ENCODE peak calls at places on chromosome 9, in ten cellular contexts. One of them, this sample, is unnamed. For H3K27me3, the result is how much of the 10 kb centered on the place peaks cover.

GRCh38 chr9:91720313-91720712 is 229.7 kb downstream of the ROR2 start:
- DNase-seq in prostate gland: no peak
- DNase-seq in H1: no peak
- DNase-seq in HCT116: no peak
- DNase-seq in spleen: no peak
- DNase-seq in HepG2: no peak
- DNase-seq in HL-60: no peak
- DNase-seq in endothelial cell of umbilical vein: no peak
- DNase-seq in suprapubic skin: no peak
- DNase-seq in GM23338: no peak
- DNase-seq in this sample: no peak

GRCh38 chr9:89730715-89731114 is 125.9 kb downstream of the GADD45G start:
- DNase-seq in spleen: no peak
- DNase-seq in H1: no peak
- DNase-seq in prostate gland: no peak
- DNase-seq in suprapubic skin: no peak
- DNase-seq in HL-60: no peak
- DNase-seq in HCT116: no peak
- DNase-seq in endothelial cell of umbilical vein: no peak
- DNase-seq in GM23338: peak
- DNase-seq in HepG2: peak
- DNase-seq in this sample: peak

GRCh38 chr9:98603821-98604383 is 104.8 kb downstream of the GABBR2 start:
- DNase-seq in prostate gland: peak
- DNase-seq in GM23338: no peak
- DNase-seq in HCT116: no peak
- DNase-seq in suprapubic skin: no peak
- DNase-seq in HepG2: no peak
- DNase-seq in H1: no peak
- DNase-seq in spleen: peak
- DNase-seq in HL-60: no peak
- DNase-seq in endothelial cell of umbilical vein: no peak
- DNase-seq in this sample: no peak

GRCh38 chr9:97615439-97616072 is 17.6 kb downstream of the TSTD2 start:
- DNase-seq in GM23338: peak
- DNase-seq in HepG2: peak
- DNase-seq in HL-60: peak
- DNase-seq in H1: no peak
- DNase-seq in prostate gland: peak
- DNase-seq in HCT116: peak
- DNase-seq in spleen: no peak
- DNase-seq in endothelial cell of umbilical vein: peak
- DNase-seq in suprapubic skin: no peak
- DNase-seq in this sample: peak

GRCh38 chr9:111661802-111662491 is 542 bp downstream of the GNG10 start:
- DNase-seq in prostate gland: peak
- DNase-seq in HepG2: no peak
- DNase-seq in H1: no peak
- DNase-seq in suprapubic skin: peak
- DNase-seq in HCT116: no peak
- DNase-seq in endothelial cell of umbilical vein: peak
- DNase-seq in GM23338: peak
- DNase-seq in HL-60: peak
- DNase-seq in spleen: peak
- DNase-seq in this sample: no peak

GRCh38 chr9:69192214-69192613 is 18.1 kb downstream of the TJP2 start:
- DNase-seq in HL-60: no peak
- DNase-seq in spleen: no peak
- DNase-seq in H1: no peak
- DNase-seq in HepG2: no peak
- DNase-seq in GM23338: no peak
- DNase-seq in prostate gland: no peak
- DNase-seq in endothelial cell of umbilical vein: no peak
- DNase-seq in HCT116: no peak
- DNase-seq in suprapubic skin: no peak
- DNase-seq in this sample: no peak

GRCh38 chr9:108673386-108673785 is 182.4 kb downstream of the ACTL7B start:
- DNase-seq in prostate gland: no peak
- DNase-seq in HepG2: no peak
- DNase-seq in endothelial cell of umbilical vein: no peak
- DNase-seq in spleen: no peak
- DNase-seq in GM23338: no peak
- DNase-seq in suprapubic skin: no peak
- DNase-seq in HL-60: no peak
- DNase-seq in HCT116: no peak
- DNase-seq in H1: no peak
- DNase-seq in this sample: no peak

GRCh38 chr9:312596-313320 is 98.1 kb downstream of the DOCK8 start:
- DNase-seq in HCT116: no peak
- DNase-seq in HepG2: no peak
- DNase-seq in prostate gland: no peak
- DNase-seq in GM23338: no peak
- DNase-seq in endothelial cell of umbilical vein: no peak
- DNase-seq in H1: no peak
- DNase-seq in suprapubic skin: no peak
- DNase-seq in spleen: no peak
- DNase-seq in HL-60: no peak
- DNase-seq in this sample: no peak

GRCh38 chr9:110977259-110977709 is 61.0 kb downstream of the LPAR1 start:
- DNase-seq in spleen: no peak
- DNase-seq in HCT116: peak
- DNase-seq in prostate gland: no peak
- DNase-seq in GM23338: no peak
- DNase-seq in HepG2: no peak
- DNase-seq in endothelial cell of umbilical vein: peak
- DNase-seq in suprapubic skin: no peak
- DNase-seq in HL-60: no peak
- DNase-seq in H1: no peak
- DNase-seq in this sample: no peak

GRCh38 chr9:125486576-125486975 is 220.4 kb downstream of the MAPKAP1 start:
- DNase-seq in suprapubic skin: peak
- DNase-seq in HepG2: no peak
- DNase-seq in H1: no peak
- DNase-seq in prostate gland: no peak
- DNase-seq in HCT116: no peak
- DNase-seq in HL-60: no peak
- DNase-seq in GM23338: no peak
- DNase-seq in endothelial cell of umbilical vein: no peak
- DNase-seq in spleen: no peak
- DNase-seq in this sample: no peak

DNA sequence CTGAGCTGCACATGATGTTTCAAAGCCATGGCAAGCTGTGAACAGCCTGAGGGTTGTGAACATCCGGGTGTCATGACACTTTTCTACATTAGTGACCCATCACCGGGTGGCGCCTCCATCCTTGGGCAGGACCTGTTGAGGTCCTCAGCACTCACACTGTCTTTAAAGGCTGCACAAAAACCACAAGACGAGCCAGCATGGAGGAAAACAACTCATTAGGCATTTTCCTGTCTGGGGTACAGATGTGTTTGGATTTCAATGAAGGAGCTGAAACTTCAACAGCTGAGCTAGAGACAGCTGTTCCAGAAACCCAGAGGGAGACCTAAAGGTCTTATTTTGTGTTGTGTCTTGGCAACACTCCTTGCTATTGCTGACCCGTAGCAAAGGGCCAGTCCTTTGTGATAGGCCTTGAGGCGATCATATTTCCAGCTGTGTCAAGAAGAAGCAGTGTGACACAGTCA is 151.9 kb upstream of the VLDLR start:
- DNase-seq in HL-60: peak
- DNase-seq in prostate gland: no peak
- DNase-seq in endothelial cell of umbilical vein: peak
- DNase-seq in suprapubic skin: no peak
- DNase-seq in GM23338: peak
- DNase-seq in HepG2: no peak
- DNase-seq in spleen: no peak
- DNase-seq in H1: peak
- DNase-seq in HCT116: no peak
- DNase-seq in this sample: no peak
- TF ChIP-seq POLR2AphosphoS5 in HL-60: no peak
- TF ChIP-seq POLR2AphosphoS5 in prostate gland: no peak
- TF ChIP-seq POLR2AphosphoS5 in endothelial cell of umbilical vein: peak
- TF ChIP-seq POLR2AphosphoS5 in suprapubic skin: no peak
- TF ChIP-seq POLR2AphosphoS5 in GM23338: no peak
- TF ChIP-seq POLR2AphosphoS5 in HepG2: no peak
- TF ChIP-seq POLR2AphosphoS5 in spleen: no peak
- TF ChIP-seq POLR2AphosphoS5 in H1: no peak
- TF ChIP-seq POLR2AphosphoS5 in HCT116: no peak
- TF ChIP-seq POLR2AphosphoS5 in this sample: no peak

GRCh38 chr9:88421348-88421747 is 33.1 kb downstream of the SPIN1 start:
- DNase-seq in suprapubic skin: no peak
- DNase-seq in endothelial cell of umbilical vein: no peak
- DNase-seq in prostate gland: no peak
- DNase-seq in H1: no peak
- DNase-seq in HL-60: no peak
- DNase-seq in GM23338: no peak
- DNase-seq in spleen: no peak
- DNase-seq in HepG2: no peak
- DNase-seq in HCT116: no peak
- DNase-seq in this sample: no peak

GRCh38 chr9:88418715-88419540 is 30.7 kb downstream of the SPIN1 start:
- DNase-seq in suprapubic skin: no peak
- DNase-seq in HepG2: no peak
- DNase-seq in spleen: no peak
- DNase-seq in H1: no peak
- DNase-seq in HCT116: no peak
- DNase-seq in HL-60: no peak
- DNase-seq in GM23338: no peak
- DNase-seq in prostate gland: no peak
- DNase-seq in endothelial cell of umbilical vein: peak
- DNase-seq in this sample: no peak

GRCh38 chr9:88425538-88425950 is 37.3 kb downstream of the SPIN1 start:
- DNase-seq in HepG2: no peak
- DNase-seq in HL-60: peak
- DNase-seq in HCT116: no peak
- DNase-seq in suprapubic skin: no peak
- DNase-seq in endothelial cell of umbilical vein: no peak
- DNase-seq in H1: no peak
- DNase-seq in GM23338: peak
- DNase-seq in spleen: no peak
- DNase-seq in prostate gland: no peak
- DNase-seq in this sample: no peak

GRCh38 chr9:88418025-88418424 is 29.8 kb downstream of the SPIN1 start:
- DNase-seq in HL-60: no peak
- DNase-seq in H1: peak
- DNase-seq in spleen: no peak
- DNase-seq in GM23338: peak
- DNase-seq in suprapubic skin: no peak
- DNase-seq in prostate gland: no peak
- DNase-seq in HepG2: no peak
- DNase-seq in HCT116: no peak
- DNase-seq in endothelial cell of umbilical vein: no peak
- DNase-seq in this sample: no peak

DNA sequence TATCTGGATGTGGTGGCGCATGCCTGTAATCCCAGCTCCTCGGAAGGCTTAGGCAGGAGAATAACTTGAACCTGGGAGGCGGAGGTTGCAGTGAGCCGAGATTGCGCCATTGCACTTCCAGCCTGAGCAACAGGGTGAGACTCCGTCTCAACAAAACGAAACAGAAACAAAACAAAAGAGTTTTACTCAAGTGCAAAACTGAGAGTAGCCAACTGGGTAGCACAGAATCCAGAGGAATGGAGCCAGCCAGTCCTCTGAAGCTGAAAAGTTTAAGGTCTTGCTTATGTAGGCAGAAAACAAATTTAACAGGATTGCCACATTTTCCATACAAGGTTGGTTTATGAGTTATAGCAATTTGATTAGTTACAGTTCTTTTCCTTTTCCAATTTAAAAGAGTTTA is 32.0 kb downstream of the SPIN1 start:
- DNase-seq in suprapubic skin: no peak
- DNase-seq in spleen: no peak
- DNase-seq in HL-60: no peak
- DNase-seq in HepG2: no peak
- DNase-seq in prostate gland: no peak
- DNase-seq in HCT116: no peak
- DNase-seq in GM23338: no peak
- DNase-seq in H1: no peak
- DNase-seq in endothelial cell of umbilical vein: no peak
- DNase-seq in this sample: no peak
- H3K27me3 ChIP-seq in suprapubic skin: under half
- H3K27me3 ChIP-seq in spleen: under half
- H3K27me3 ChIP-seq in HL-60: under half
- H3K27me3 ChIP-seq in HepG2: under half
- H3K27me3 ChIP-seq in prostate gland: under half
- H3K27me3 ChIP-seq in HCT116: under half
- H3K27me3 ChIP-seq in GM23338: under half
- H3K27me3 ChIP-seq in H1: under half
- H3K27me3 ChIP-seq in endothelial cell of umbilical vein: under half
- H3K27me3 ChIP-seq in this sample: under half

GRCh38 chr9:31868830-31869229 is 515.6 kb upstream of the ACO1 start:
- DNase-seq in suprapubic skin: no peak
- DNase-seq in endothelial cell of umbilical vein: no peak
- DNase-seq in HCT116: no peak
- DNase-seq in HL-60: no peak
- DNase-seq in HepG2: no peak
- DNase-seq in prostate gland: no peak
- DNase-seq in H1: no peak
- DNase-seq in GM23338: no peak
- DNase-seq in spleen: peak
- DNase-seq in this sample: no peak

GRCh38 chr9:31870276-31870675 is 514.2 kb upstream of the ACO1 start:
- DNase-seq in H1: no peak
- DNase-seq in prostate gland: no peak
- DNase-seq in endothelial cell of umbilical vein: no peak
- DNase-seq in HepG2: no peak
- DNase-seq in spleen: no peak
- DNase-seq in HCT116: no peak
- DNase-seq in suprapubic skin: no peak
- DNase-seq in HL-60: no peak
- DNase-seq in GM23338: no peak
- DNase-seq in this sample: no peak

DNA sequence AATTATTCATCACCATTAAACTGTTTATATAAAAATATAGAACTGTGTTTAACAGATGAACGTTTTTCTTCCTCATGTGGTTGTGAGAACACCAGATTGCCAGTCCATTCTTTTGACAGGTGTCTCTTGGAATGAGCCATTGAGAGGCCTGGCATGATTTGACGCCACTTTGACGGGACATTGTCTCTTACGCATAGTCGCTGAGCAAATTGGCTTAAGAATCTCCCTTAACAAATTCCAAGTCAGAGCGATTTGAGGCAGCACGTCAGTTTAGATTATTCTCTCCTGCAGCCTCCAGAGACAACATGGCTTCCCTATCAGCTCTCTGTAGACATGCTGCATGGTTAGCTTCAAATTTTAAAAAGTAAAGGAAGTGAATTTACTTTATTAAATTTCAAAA is 510.7 kb upstream of the ACO1 start:
- DNase-seq in H1: no peak
- DNase-seq in HepG2: no peak
- DNase-seq in spleen: no peak
- DNase-seq in prostate gland: no peak
- DNase-seq in suprapubic skin: no peak
- DNase-seq in HL-60: no peak
- DNase-seq in HCT116: no peak
- DNase-seq in endothelial cell of umbilical vein: no peak
- DNase-seq in GM23338: no peak
- DNase-seq in this sample: no peak
- TF ChIP-seq POLR2AphosphoS5 in H1: no peak
- TF ChIP-seq POLR2AphosphoS5 in HepG2: no peak
- TF ChIP-seq POLR2AphosphoS5 in spleen: no peak
- TF ChIP-seq POLR2AphosphoS5 in prostate gland: no peak
- TF ChIP-seq POLR2AphosphoS5 in suprapubic skin: no peak
- TF ChIP-seq POLR2AphosphoS5 in HL-60: no peak
- TF ChIP-seq POLR2AphosphoS5 in HCT116: no peak
- TF ChIP-seq POLR2AphosphoS5 in endothelial cell of umbilical vein: no peak
- TF ChIP-seq POLR2AphosphoS5 in GM23338: no peak
- TF ChIP-seq POLR2AphosphoS5 in this sample: no peak

GRCh38 chr9:35967042-35967441 is 9.1 kb upstream of the OR2S2 start:
- DNase-seq in prostate gland: no peak
- DNase-seq in spleen: no peak
- DNase-seq in suprapubic skin: no peak
- DNase-seq in GM23338: no peak
- DNase-seq in HepG2: no peak
- DNase-seq in H1: no peak
- DNase-seq in HL-60: no peak
- DNase-seq in endothelial cell of umbilical vein: no peak
- DNase-seq in HCT116: no peak
- DNase-seq in this sample: no peak
- H3K27me3 ChIP-seq in prostate gland: under half
- H3K27me3 ChIP-seq in spleen: under half
- H3K27me3 ChIP-seq in suprapubic skin: under half
- H3K27me3 ChIP-seq in GM23338: under half
- H3K27me3 ChIP-seq in HepG2: under half
- H3K27me3 ChIP-seq in H1: under half
- H3K27me3 ChIP-seq in HL-60: under half
- H3K27me3 ChIP-seq in endothelial cell of umbilical vein: under half
- H3K27me3 ChIP-seq in HCT116: under half
- H3K27me3 ChIP-seq in this sample: under half

This sample was measured in breast epithelium.